ENCODE peak calls at places on chromosomes 12 and 14, in six cellular contexts. J is A172; V is HTR-8/SVneo; E is amniotic stem cell; Z is naive thymus-derived CD8-positive, alpha-beta T cell; L is skeletal muscle cell. D is an unnamed sample.

GRCh38 chr12:51820721-51821422 is 27.6 kb downstream of the FIGNL2 start:
- DNase-seq in V (no peak), L (no peak), E (no peak), J (no peak), Z (peak), D (peak)

GRCh38 chr12:29024117-29024516 is 125.0 kb upstream of the FAR2 start:
- DNase-seq in J (no peak), L (no peak), Z (no peak), V (no peak), E (no peak), D (no peak)

GRCh38 chr12:132263061-132263360 is 66.4 kb downstream of the GALNT9 start:
- DNase-seq in J (no peak), L (no peak), Z (no peak), E (no peak), V (no peak), D (no peak)

GRCh38 chr12:69412655-69413054 is 53.1 kb downstream of the YEATS4 start:
- DNase-seq in J (no peak), Z (no peak), V (no peak), E (no peak), L (no peak), D (no peak)

GRCh38 chr12:14910090-14910915 is 24.6 kb upstream of the MGP start:
- DNase-seq in E (no peak), L (no peak), Z (no peak), V (no peak), J (peak), D (no peak)

GRCh38 chr12:29241821-29242591 is 92.9 kb downstream of the FAR2 start:
- DNase-seq in V (no peak), L (peak), E (peak), Z (no peak), J (peak), D (no peak)

GRCh38 chr14:50067723-50068495 is 48.5 kb downstream of the VCPKMT start:
- DNase-seq in Z (no peak), E (peak), L (peak), J (peak), V (no peak), D (peak)

GRCh38 chr14:75720828-75721227 is 59.8 kb downstream of the TTLL5 start:
- DNase-seq in J (no peak), V (no peak), E (no peak), Z (no peak), L (peak), D (no peak)

GRCh38 chr12:112686373-112686772 is 105.2 kb upstream of the RPH3A start:
- DNase-seq in Z (no peak), V (no peak), J (peak), L (no peak), E (no peak), D (no peak)

GRCh38 chr12:27534060-27534764 is 10.2 kb downstream of the PPFIBP1 start:
- DNase-seq in E (no peak), Z (peak), L (no peak), J (no peak), V (no peak), D (no peak)